ENCODE peak calls at places on chromosome X, in four cellular contexts. S is HepG2, V is WTC11, B is K562. L is an unnamed sample.

GRCh38 chrX:104270916-104271512 is 16.3 kb upstream of the ESX1 start:
- DNase-seq in S (peak), V (peak), B (peak), L (peak)

GRCh38 chrX:141468940-141469339 is 115.6 kb downstream of the SPANXA1 start:
- DNase-seq in S (no peak), V (no peak), B (no peak), L (peak)

GRCh38 chrX:95029571-95029970 is 1355.6 kb downstream of the FAM133A start:
- DNase-seq in S (no peak), V (no peak), B (no peak), L (no peak)

GRCh38 chrX:108447303-108447702 is 7.7 kb downstream of the COL4A5 start:
- DNase-seq in S (peak), V (no peak), B (no peak), L (peak)

GRCh38 chrX:133983243-133983973 is 2.0 kb downstream of the GPC3 start:
- DNase-seq in S (no peak), V (no peak), B (no peak), L (no peak)

GRCh38 chrX:30920271-30920670 is 31.2 kb upstream of the TAB3 start:
- DNase-seq in S (no peak), V (no peak), B (no peak), L (no peak)

GRCh38 chrX:14354541-14354940 is 174.8 kb upstream of the GLRA2 start:
- DNase-seq in S (no peak), V (no peak), B (no peak), L (no peak)

GRCh38 chrX:78092296-78092695 is 11.8 kb upstream of the PGK1 start:
- DNase-seq in S (peak), V (peak), B (no peak), L (no peak)

GRCh38 chrX:153974003-153974725 is 1.6 kb downstream of the TMEM187 start:
- DNase-seq in S (no peak), V (no peak), B (no peak), L (no peak)

GRCh38 chrX:40096395-40097091 is 1.2 kb downstream of the BCOR start:
- DNase-seq in S (no peak), V (no peak), B (no peak), L (peak)

GRCh38 chrX:54178100-54178940 is 4.7 kb downstream of the FAM120C start:
- DNase-seq in S (peak), V (no peak), B (no peak), L (peak)

GRCh38 chrX:151912221-151912620 is 468 bp upstream of the MAGEA4 start:
- DNase-seq in S (no peak), V (no peak), B (no peak), L (no peak)

GRCh38 chrX:68504237-68504636 is 5.4 kb downstream of the YIPF6 start:
- DNase-seq in S (no peak), V (no peak), B (no peak), L (peak)

GRCh38 chrX:119482497-119483480 is 14.5 kb downstream of the SLC25A5 start:
- DNase-seq in S (no peak), V (peak), B (peak), L (peak)
- TF ChIP-seq ESRRA in S (no peak), V (no peak), B (peak), L (no peak)

DNA sequence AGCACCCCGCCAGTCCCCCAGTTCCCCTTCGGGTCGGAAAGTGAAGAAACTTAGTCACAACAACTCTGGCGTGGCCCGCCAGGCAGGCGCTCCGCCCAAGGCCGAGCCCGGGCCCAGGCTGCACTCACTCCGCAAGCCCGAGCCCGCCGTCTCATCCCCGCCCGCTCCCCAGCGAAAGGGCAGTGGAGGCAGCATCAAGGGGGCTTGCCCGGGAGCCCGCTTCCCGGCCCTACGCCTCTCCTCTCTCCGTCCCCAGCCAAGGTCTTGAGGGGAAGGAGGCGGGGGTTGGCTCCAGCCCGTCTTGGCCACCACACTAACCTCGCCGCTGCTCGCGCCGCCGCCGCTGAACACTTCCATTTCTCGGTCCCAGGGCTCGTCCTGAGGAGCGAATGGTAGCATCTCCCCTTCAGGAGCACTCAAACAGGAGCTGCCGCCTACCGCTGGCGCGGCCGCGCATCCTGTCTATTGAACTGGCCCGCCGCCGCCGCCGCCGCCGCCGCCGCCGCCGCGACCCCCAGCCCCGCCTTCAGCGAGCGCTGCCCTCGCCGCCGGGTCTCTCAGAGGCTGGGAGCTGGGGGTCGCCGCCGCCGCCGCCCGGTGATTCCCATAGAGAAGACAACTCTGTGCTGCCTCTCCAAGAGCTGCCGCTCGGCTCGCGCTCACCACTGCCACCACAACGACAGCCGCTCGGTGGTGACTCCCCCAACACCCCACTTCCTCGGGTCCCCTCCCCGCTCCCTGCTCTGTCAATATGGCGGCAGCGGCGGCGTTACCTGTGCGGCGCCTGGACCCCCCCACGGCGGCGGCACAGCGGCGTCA is at the start of gene RPS6KA6:
- DNase-seq in S (no peak), V (peak), B (no peak), L (peak)
- TF ChIP-seq JUN in S (no peak), V (no peak), B (no peak), L (no peak)

DNA sequence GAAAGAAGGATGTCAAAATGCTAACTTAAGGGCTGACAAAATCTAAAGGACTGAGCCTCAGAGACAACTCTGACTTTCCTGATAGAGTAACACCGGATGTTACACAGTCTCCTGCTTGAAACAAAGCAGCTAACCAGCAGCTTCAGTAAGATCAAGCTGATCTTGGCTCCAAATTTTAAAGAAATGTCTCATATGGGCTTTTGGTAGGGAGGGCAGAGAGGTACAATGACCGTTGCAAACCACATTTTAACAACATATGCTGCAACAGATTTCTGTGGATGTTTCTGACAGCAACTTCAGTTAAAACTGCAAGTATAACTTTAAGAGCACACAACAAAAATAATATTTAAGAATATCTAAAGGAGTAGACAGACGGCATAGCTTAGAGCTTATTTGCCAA is 9.1 kb downstream of the RPGR start:
- DNase-seq in S (no peak), V (no peak), B (no peak), L (no peak)
- TF ChIP-seq ESRRA in S (no peak), V (no peak), B (no peak), L (no peak)

GRCh38 chrX:110430293-110431076 is 71.8 kb downstream of the RTL9 start:
- DNase-seq in S (no peak), V (no peak), B (no peak), L (no peak)

GRCh38 chrX:110425222-110425621 is 66.6 kb downstream of the RTL9 start:
- DNase-seq in S (no peak), V (no peak), B (no peak), L (no peak)

GRCh38 chrX:110432066-110432465 is 73.4 kb downstream of the RTL9 start:
- DNase-seq in S (no peak), V (no peak), B (no peak), L (no peak)

GRCh38 chrX:110427076-110427475 is 68.4 kb downstream of the RTL9 start:
- DNase-seq in S (no peak), V (no peak), B (no peak), L (no peak)

DNA sequence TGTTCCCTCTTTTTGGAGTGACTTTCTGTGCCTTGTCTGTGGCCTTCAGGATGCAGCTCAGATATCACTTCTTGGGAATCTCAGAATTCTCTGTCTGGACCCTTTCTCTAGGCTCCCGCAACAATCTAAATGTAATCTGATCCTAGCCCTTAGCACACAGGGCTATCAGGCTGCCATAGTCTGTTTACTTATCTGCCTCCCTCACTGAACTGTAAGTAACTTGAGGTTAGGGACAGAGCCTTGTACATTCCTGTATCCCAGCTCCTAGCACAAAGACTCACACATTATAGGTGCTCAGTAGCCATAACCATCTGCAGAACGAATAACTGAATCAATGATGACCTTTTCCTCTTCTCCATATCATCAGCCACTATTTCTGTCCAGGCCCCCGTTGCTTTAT is 69.5 kb downstream of the RTL9 start:
- DNase-seq in S (no peak), V (no peak), B (no peak), L (no peak)
- TF ChIP-seq JUN in S (no peak), V (no peak), B (no peak), L (no peak)

GRCh38 chrX:102899940-102900916 is 36.8 kb upstream of the RAB40AL start:
- DNase-seq in S (peak), V (peak), B (peak), L (peak)
- TF ChIP-seq ESRRA in S (no peak), V (no peak), B (no peak), L (no peak)